ENCODE peak calls at places on chromosomes 5 and 9, in nine cellular contexts. Q is foreskin fibroblast, F is AG09319, N is cardiac fibroblast, C is glutamatergic neuron, B is OCI-LY7, L is WTC11, H is mesothelial cell of epicardium, R is bronchial epithelial cell. J is an unnamed sample.

GRCh38 chr5:44952376-44952775 is 143.6 kb downstream of the MRPS30 start:
- DNase-seq in Q (peak), F (no peak), N (peak), C (peak), B (peak), L (peak), H (no peak), R (peak), J (no peak)

GRCh38 chr5:103598997-103599556 is 36.5 kb upstream of the NUDT12 start:
- DNase-seq in Q (no peak), F (no peak), N (peak), C (no peak), B (no peak), L (no peak), H (no peak), R (no peak), J (no peak)

GRCh38 chr9:129283290-129283691 is 105.2 kb upstream of the IER5L start:
- DNase-seq in Q (no peak), F (no peak), N (no peak), C (no peak), B (no peak), L (no peak), H (peak), R (no peak), J (no peak)

GRCh38 chr9:121824651-121825480 is 173.4 kb downstream of the DAB2IP start:
- DNase-seq in Q (peak), F (no peak), N (no peak), C (no peak), B (peak), L (no peak), H (no peak), R (no peak), J (no peak)

GRCh38 chr5:180343110-180343845 is 9.9 kb downstream of the GFPT2 start:
- DNase-seq in Q (peak), F (no peak), N (peak), C (no peak), B (no peak), L (peak), H (no peak), R (no peak), J (no peak)

GRCh38 chr9:129604766-129605163 is 16.1 kb downstream of the C9orf50 start:
- DNase-seq in Q (no peak), F (no peak), N (no peak), C (no peak), B (no peak), L (no peak), H (no peak), R (peak), J (no peak)

GRCh38 chr5:92678576-92679105 is 902.4 kb downstream of the NR2F1-AS1 start:
- DNase-seq in Q (peak), F (no peak), N (peak), C (no peak), B (no peak), L (no peak), H (no peak), R (peak), J (no peak)

GRCh38 chr5:52727568-52727967 is 60.1 kb upstream of the ITGA1 start:
- DNase-seq in Q (peak), F (peak), N (peak), C (no peak), B (no peak), L (no peak), H (no peak), R (peak), J (no peak)

GRCh38 chr9:87880116-87880515 is 2.6 kb upstream of the SPATA31E1 start:
- DNase-seq in Q (peak), F (no peak), N (peak), C (no peak), B (no peak), L (no peak), H (no peak), R (no peak), J (no peak)

GRCh38 chr5:74408150-74409043 is 232.1 kb downstream of the ENC1 start:
- DNase-seq in Q (no peak), F (no peak), N (no peak), C (no peak), B (no peak), L (no peak), H (no peak), R (peak), J (no peak)

GRCh38 chr9:114223564-114224246 is 68.4 kb downstream of the COL27A1 start:
- DNase-seq in Q (peak), F (no peak), N (peak), C (no peak), B (no peak), L (no peak), H (no peak), R (peak), J (no peak)

GRCh38 chr9:99023831-99024230 is 80.1 kb downstream of the COL15A1 start:
- DNase-seq in Q (peak), F (no peak), N (peak), C (peak), B (peak), L (no peak), H (peak), R (no peak), J (no peak)

GRCh38 chr5:61246768-61247307 is 84.6 kb upstream of the SMIM15 start:
- DNase-seq in Q (no peak), F (no peak), N (no peak), C (no peak), B (no peak), L (no peak), H (no peak), R (no peak), J (no peak)

GRCh38 chr9:91240596-91240995 is 121.1 kb downstream of the AUH start:
- DNase-seq in Q (no peak), F (no peak), N (no peak), C (no peak), B (no peak), L (no peak), H (no peak), R (no peak), J (no peak)

GRCh38 chr5:37575541-37576489 is 196.7 kb downstream of the WDR70 start:
- DNase-seq in Q (no peak), F (no peak), N (no peak), C (no peak), B (no peak), L (no peak), H (no peak), R (no peak), J (no peak)

GRCh38 chr5:6715271-6715670 is 2.0 kb downstream of the TENT4A start:
- DNase-seq in Q (no peak), F (no peak), N (no peak), C (no peak), B (no peak), L (no peak), H (no peak), R (no peak), J (no peak)

GRCh38 chr5:177434437-177434836 is 8.0 kb downstream of the GRK6 start:
- DNase-seq in Q (no peak), F (no peak), N (peak), C (no peak), B (no peak), L (no peak), H (no peak), R (no peak), J (peak)

GRCh38 chr9:124270504-124271335 is 13.0 kb downstream of the NEK6 start:
- DNase-seq in Q (no peak), F (no peak), N (no peak), C (no peak), B (no peak), L (no peak), H (no peak), R (no peak), J (no peak)

GRCh38 chr5:150774145-150774544 is 4.4 kb upstream of the SMIM3 start:
- DNase-seq in Q (peak), F (no peak), N (peak), C (no peak), B (no peak), L (no peak), H (no peak), R (peak), J (no peak)

GRCh38 chr5:33205727-33206410 is 234.9 kb upstream of the TARS1 start:
- DNase-seq in Q (no peak), F (no peak), N (no peak), C (no peak), B (no peak), L (no peak), H (no peak), R (no peak), J (no peak)

GRCh38 chr9:77575785-77576184 is 72.3 kb downstream of the GNA14 start:
- DNase-seq in Q (peak), F (no peak), N (peak), C (no peak), B (peak), L (peak), H (no peak), R (peak), J (peak)

GRCh38 chr5:175387144-175387543 is 56.8 kb downstream of the DRD1 start:
- DNase-seq in Q (no peak), F (no peak), N (no peak), C (peak), B (no peak), L (no peak), H (no peak), R (no peak), J (no peak)

GRCh38 chr5:65819905-65820240 is 97.9 kb downstream of the NLN start:
- DNase-seq in Q (no peak), F (no peak), N (no peak), C (no peak), B (no peak), L (no peak), H (no peak), R (no peak), J (no peak)

GRCh38 chr9:131627846-131628820 is 82.8 kb downstream of the PRRT1B start:
- DNase-seq in Q (no peak), F (no peak), N (peak), C (peak), B (no peak), L (no peak), H (no peak), R (peak), J (peak)

GRCh38 chr5:98158440-98158839 is 615.0 kb upstream of the RGMB start:
- DNase-seq in Q (no peak), F (no peak), N (no peak), C (no peak), B (no peak), L (no peak), H (no peak), R (no peak), J (no peak)

GRCh38 chr9:94676446-94677148 is 37.3 kb upstream of the FBP1 start:
- DNase-seq in Q (no peak), F (no peak), N (no peak), C (no peak), B (no peak), L (no peak), H (no peak), R (no peak), J (no peak)

GRCh38 chr9:128128836-128129590 is 1.5 kb upstream of the PTGES2 start:
- DNase-seq in Q (no peak), F (no peak), N (no peak), C (peak), B (no peak), L (no peak), H (no peak), R (no peak), J (no peak)

GRCh38 chr9:128127568-128127989 is at the start of gene PTGES2:
- DNase-seq in Q (peak), F (peak), N (peak), C (peak), B (peak), L (peak), H (peak), R (peak), J (peak)

GRCh38 chr9:128125575-128126354 is 1.8 kb downstream of the PTGES2 start:
- DNase-seq in Q (no peak), F (no peak), N (no peak), C (peak), B (peak), L (no peak), H (no peak), R (no peak), J (no peak)

GRCh38 chr9:128124873-128125574 is 2.5 kb downstream of the PTGES2 start:
- DNase-seq in Q (peak), F (no peak), N (peak), C (peak), B (peak), L (peak), H (peak), R (peak), J (peak)

GRCh38 chr9:128127990-128128835 is 684 bp upstream of the PTGES2 start:
- DNase-seq in Q (peak), F (peak), N (peak), C (peak), B (peak), L (peak), H (peak), R (peak), J (peak)
- TF ChIP-seq CTCF in Q (no peak), F (no peak), N (no peak), C (no peak), B (no peak), L (no peak), H (no peak), R (no peak), J (no peak)

DNA sequence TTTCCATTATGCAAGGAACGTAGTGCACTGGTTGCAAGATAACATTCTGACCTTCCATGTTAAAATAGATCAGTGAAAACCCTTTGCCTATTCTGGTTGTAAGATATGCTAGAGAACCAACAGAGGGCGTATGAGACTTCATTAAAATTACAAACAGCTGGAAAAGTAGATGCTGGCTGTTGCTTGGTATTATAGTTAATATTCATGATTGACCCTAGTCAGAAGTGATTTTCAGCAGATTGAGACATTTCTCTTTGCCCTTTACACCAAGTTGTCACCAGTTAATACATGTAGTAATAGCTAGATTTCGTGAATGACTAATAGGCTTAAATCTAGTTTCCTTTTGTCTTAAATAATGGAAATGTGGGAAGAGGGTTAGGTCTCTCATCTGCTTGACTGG is 13.8 kb upstream of the FGF18 start:
- DNase-seq in Q (peak), F (no peak), N (peak), C (no peak), B (peak), L (no peak), H (no peak), R (no peak), J (no peak)
- TF ChIP-seq CTCF in Q (peak), F (peak), N (peak), C (peak), B (peak), L (no peak), H (no peak), R (peak), J (no peak)

GRCh38 chr5:169548315-169548714 is 35.3 kb upstream of the SPDL1 start:
- DNase-seq in Q (peak), F (peak), N (peak), C (no peak), B (no peak), L (no peak), H (no peak), R (peak), J (no peak)
- TF ChIP-seq CTCF in Q (peak), F (peak), N (peak), C (no peak), B (peak), L (no peak), H (no peak), R (peak), J (no peak)

GRCh38 chr9:5326187-5326586 is 13.5 kb downstream of the RLN1 start:
- DNase-seq in Q (no peak), F (no peak), N (no peak), C (no peak), B (no peak), L (no peak), H (no peak), R (no peak), J (no peak)

GRCh38 chr9:5326893-5327548 is 12.7 kb downstream of the RLN1 start:
- DNase-seq in Q (peak), F (no peak), N (no peak), C (peak), B (no peak), L (peak), H (no peak), R (peak), J (peak)

GRCh38 chr9:5315187-5315923 is 10.8 kb upstream of the RLN2 start:
- DNase-seq in Q (no peak), F (no peak), N (no peak), C (no peak), B (peak), L (no peak), H (no peak), R (no peak), J (no peak)

GRCh38 chr9:5321058-5321457 is 16.5 kb upstream of the RLN2 start:
- DNase-seq in Q (no peak), F (no peak), N (peak), C (no peak), B (peak), L (no peak), H (no peak), R (peak), J (no peak)
- TF ChIP-seq CTCF in Q (peak), F (no peak), N (peak), C (peak), B (peak), L (no peak), H (no peak), R (peak), J (no peak)

GRCh38 chr9:38295751-38296150 is 96.8 kb upstream of the ALDH1B1 start:
- DNase-seq in Q (no peak), F (no peak), N (no peak), C (no peak), B (no peak), L (no peak), H (no peak), R (peak), J (no peak)
- TF ChIP-seq CTCF in Q (no peak), F (no peak), N (no peak), C (no peak), B (no peak), L (no peak), H (no peak), R (no peak), J (no peak)

J was measured in activated CD8-positive, alpha-beta T cell treated with anti-CD3 and anti-CD28 coated beads for 36 hours.